ENCODE peak calls at places on chromosomes 6 and 20, in eight cellular contexts. One of them, this sample, is unnamed.

GRCh38 chr6:105817370-105817769 is 268.8 kb upstream of the PRDM1 start:
- DNase-seq in HepG2: no peak
- DNase-seq in A549: no peak
- DNase-seq in HCT116: no peak
- DNase-seq in IMR-90: no peak
- DNase-seq in H1: no peak
- DNase-seq in GM12878: no peak
- DNase-seq in K562: no peak
- DNase-seq in this sample: no peak

GRCh38 chr6:90811596-90812226 is 224.8 kb upstream of the MAP3K7 start:
- DNase-seq in HepG2: no peak
- DNase-seq in A549: no peak
- DNase-seq in HCT116: no peak
- DNase-seq in IMR-90: no peak
- DNase-seq in H1: no peak
- DNase-seq in GM12878: no peak
- DNase-seq in K562: no peak
- DNase-seq in this sample: no peak

GRCh38 chr6:32129297-32130088 is 595 bp downstream of the FKBPL start:
- DNase-seq in HepG2: no peak
- DNase-seq in A549: no peak
- DNase-seq in HCT116: no peak
- DNase-seq in IMR-90: no peak
- DNase-seq in H1: no peak
- DNase-seq in GM12878: no peak
- DNase-seq in K562: peak; percentile 48
- DNase-seq in this sample: no peak

GRCh38 chr6:158226655-158227512 is 58.7 kb downstream of the GTF2H5 start:
- DNase-seq in HepG2: peak; percentile 37
- DNase-seq in A549: no peak
- DNase-seq in HCT116: no peak
- DNase-seq in IMR-90: no peak
- DNase-seq in H1: no peak
- DNase-seq in GM12878: no peak
- DNase-seq in K562: no peak
- DNase-seq in this sample: no peak

GRCh38 chr20:11716239-11716944 is 201.3 kb upstream of the BTBD3 start:
- DNase-seq in HepG2: peak; percentile 62
- DNase-seq in A549: peak; percentile 78
- DNase-seq in HCT116: peak; percentile 65
- DNase-seq in IMR-90: peak; percentile 90
- DNase-seq in H1: no peak
- DNase-seq in GM12878: no peak
- DNase-seq in K562: no peak
- DNase-seq in this sample: peak; percentile 36

GRCh38 chr6:131733376-131734016 is 22.7 kb upstream of the CTAGE9 start:
- DNase-seq in HepG2: no peak
- DNase-seq in A549: no peak
- DNase-seq in HCT116: no peak
- DNase-seq in IMR-90: peak; percentile 67
- DNase-seq in H1: no peak
- DNase-seq in GM12878: no peak
- DNase-seq in K562: no peak
- DNase-seq in this sample: peak; percentile 28

GRCh38 chr6:157563611-157564284 is 182.8 kb downstream of the ZDHHC14 start:
- DNase-seq in HepG2: no peak
- DNase-seq in A549: no peak
- DNase-seq in HCT116: no peak
- DNase-seq in IMR-90: no peak
- DNase-seq in H1: peak; percentile 42
- DNase-seq in GM12878: peak; percentile 93
- DNase-seq in K562: no peak
- DNase-seq in this sample: no peak

GRCh38 chr6:44270526-44271405 is 516 bp downstream of the TMEM151B start:
- DNase-seq in HepG2: no peak
- DNase-seq in A549: no peak
- DNase-seq in HCT116: no peak
- DNase-seq in IMR-90: no peak
- DNase-seq in H1: peak; percentile 90
- DNase-seq in GM12878: no peak
- DNase-seq in K562: peak; percentile 53
- DNase-seq in this sample: no peak

GRCh38 chr6:151723152-151723551 is 84.3 kb upstream of the ESR1 start:
- DNase-seq in HepG2: no peak
- DNase-seq in A549: no peak
- DNase-seq in HCT116: no peak
- DNase-seq in IMR-90: no peak
- DNase-seq in H1: no peak
- DNase-seq in GM12878: no peak
- DNase-seq in K562: no peak
- DNase-seq in this sample: no peak

GRCh38 chr6:16251706-16252105 is 13.3 kb downstream of the GMPR start:
- DNase-seq in HepG2: no peak
- DNase-seq in A549: no peak
- DNase-seq in HCT116: no peak
- DNase-seq in IMR-90: no peak
- DNase-seq in H1: no peak
- DNase-seq in GM12878: no peak
- DNase-seq in K562: no peak
- DNase-seq in this sample: no peak

GRCh38 chr6:47301441-47301840 is 8.3 kb downstream of the TNFRSF21 start:
- DNase-seq in HepG2: no peak
- DNase-seq in A549: no peak
- DNase-seq in HCT116: no peak
- DNase-seq in IMR-90: no peak
- DNase-seq in H1: no peak
- DNase-seq in GM12878: no peak
- DNase-seq in K562: no peak
- DNase-seq in this sample: no peak

GRCh38 chr6:56222509-56222908 is 24.9 kb downstream of the COL21A1 start:
- DNase-seq in HepG2: no peak
- DNase-seq in A549: no peak
- DNase-seq in HCT116: no peak
- DNase-seq in IMR-90: no peak
- DNase-seq in H1: no peak
- DNase-seq in GM12878: no peak
- DNase-seq in K562: no peak
- DNase-seq in this sample: no peak

GRCh38 chr6:113271437-113271836 is 585.7 kb upstream of the MARCKS start:
- DNase-seq in HepG2: no peak
- DNase-seq in A549: no peak
- DNase-seq in HCT116: no peak
- DNase-seq in IMR-90: no peak
- DNase-seq in H1: no peak
- DNase-seq in GM12878: no peak
- DNase-seq in K562: no peak
- DNase-seq in this sample: no peak

GRCh38 chr6:36235309-36235708 is 34.6 kb upstream of the PNPLA1 start:
- DNase-seq in HepG2: no peak
- DNase-seq in A549: no peak
- DNase-seq in HCT116: no peak
- DNase-seq in IMR-90: no peak
- DNase-seq in H1: no peak
- DNase-seq in GM12878: no peak
- DNase-seq in K562: no peak
- DNase-seq in this sample: no peak

GRCh38 chr6:135953800-135954199 is 102.3 kb downstream of the PDE7B start:
- DNase-seq in HepG2: no peak
- DNase-seq in A549: no peak
- DNase-seq in HCT116: no peak
- DNase-seq in IMR-90: no peak
- DNase-seq in H1: no peak
- DNase-seq in GM12878: no peak
- DNase-seq in K562: no peak
- DNase-seq in this sample: no peak

GRCh38 chr6:135955106-135955505 is 103.6 kb downstream of the PDE7B start:
- DNase-seq in HepG2: no peak
- DNase-seq in A549: no peak
- DNase-seq in HCT116: no peak
- DNase-seq in IMR-90: no peak
- DNase-seq in H1: no peak
- DNase-seq in GM12878: no peak
- DNase-seq in K562: no peak
- DNase-seq in this sample: no peak

GRCh38 chr6:135950709-135951108 is 99.2 kb downstream of the PDE7B start:
- DNase-seq in HepG2: no peak
- DNase-seq in A549: no peak
- DNase-seq in HCT116: no peak
- DNase-seq in IMR-90: no peak
- DNase-seq in H1: no peak
- DNase-seq in GM12878: no peak
- DNase-seq in K562: no peak
- DNase-seq in this sample: no peak

GRCh38 chr6:135946674-135947073 is 95.2 kb downstream of the PDE7B start:
- DNase-seq in HepG2: no peak
- DNase-seq in A549: no peak
- DNase-seq in HCT116: no peak
- DNase-seq in IMR-90: no peak
- DNase-seq in H1: no peak
- DNase-seq in GM12878: no peak
- DNase-seq in K562: no peak
- DNase-seq in this sample: peak; percentile 48

DNA sequence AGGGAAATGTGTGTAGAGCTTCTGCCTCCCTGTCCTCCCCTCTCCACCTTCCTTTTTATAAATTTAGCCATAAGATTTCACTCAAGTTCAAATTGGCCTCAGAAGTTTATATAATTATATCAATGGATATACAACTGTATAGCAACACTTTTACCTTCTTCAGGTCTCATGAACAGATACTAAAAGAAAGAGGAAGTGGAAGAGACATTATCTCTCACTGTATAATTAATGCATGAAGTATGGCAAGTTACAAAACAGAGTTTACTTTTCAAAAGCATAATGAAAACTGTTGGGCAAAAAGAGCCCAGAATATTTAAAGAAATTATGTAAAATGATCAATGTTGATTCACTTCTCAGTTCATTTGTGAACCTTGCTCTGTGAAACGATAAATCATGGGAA is 99.7 kb downstream of the PDE7B start:
- DNase-seq in HepG2: no peak
- DNase-seq in A549: no peak
- DNase-seq in HCT116: no peak
- DNase-seq in IMR-90: no peak
- DNase-seq in H1: no peak
- DNase-seq in GM12878: no peak
- DNase-seq in K562: no peak
- DNase-seq in this sample: no peak
- H3K4me2 ChIP-seq in HepG2: no peak overlapping the region
- H3K4me2 ChIP-seq in A549: no peak overlapping the region
- H3K4me2 ChIP-seq in HCT116: no peak overlapping the region
- H3K4me2 ChIP-seq in IMR-90: no peak overlapping the region
- H3K4me2 ChIP-seq in H1: no peak overlapping the region
- H3K4me2 ChIP-seq in GM12878: no peak overlapping the region
- H3K4me2 ChIP-seq in K562: no peak overlapping the region
- H3K4me2 ChIP-seq in this sample: no peak overlapping the region

DNA sequence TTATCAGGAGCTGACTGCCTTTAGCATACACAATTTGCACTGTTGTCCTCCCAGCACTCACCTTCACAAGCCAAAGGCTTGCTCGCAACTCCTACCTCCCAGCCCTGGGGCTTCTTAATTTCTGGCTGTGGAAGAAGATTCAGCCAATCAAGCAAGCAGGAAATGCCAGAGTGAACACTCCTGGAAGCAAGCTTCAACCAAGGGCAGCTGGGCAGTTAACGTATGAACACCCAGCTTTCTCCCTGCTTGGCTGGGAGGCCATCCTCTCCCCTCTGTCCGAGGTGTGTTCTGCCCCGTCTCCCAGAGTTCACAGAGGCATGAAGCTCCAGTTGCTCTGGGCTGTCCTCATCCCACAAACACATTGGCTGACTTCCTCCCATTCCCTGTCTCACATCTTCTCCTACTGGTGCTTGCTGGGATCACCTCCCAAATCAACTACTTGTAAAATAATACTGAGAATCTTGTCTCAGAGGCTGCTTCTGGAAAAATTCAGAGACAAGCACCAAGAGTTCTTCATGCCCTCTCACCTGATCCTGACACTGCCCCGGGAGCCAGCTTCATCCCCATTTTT is 15.3 kb upstream of the SRSF6 start:
- DNase-seq in HepG2: peak; percentile 42
- DNase-seq in A549: peak; percentile 63
- DNase-seq in HCT116: no peak
- DNase-seq in IMR-90: peak; percentile 27
- DNase-seq in H1: no peak
- DNase-seq in GM12878: no peak
- DNase-seq in K562: no peak
- DNase-seq in this sample: no peak
- TF ChIP-seq CTCF in HepG2: peak; percentile 50
- TF ChIP-seq CTCF in A549: no peak
- TF ChIP-seq CTCF in HCT116: peak; percentile 22
- TF ChIP-seq CTCF in IMR-90: peak; percentile 24
- TF ChIP-seq CTCF in H1: peak; percentile 15
- TF ChIP-seq CTCF in GM12878: no peak
- TF ChIP-seq CTCF in K562: peak; percentile 43
- TF ChIP-seq CTCF in this sample: no peak

GRCh38 chr20:25046181-25046641 is 11.7 kb downstream of the ACSS1 start:
- DNase-seq in HepG2: peak; percentile 76
- DNase-seq in A549: no peak
- DNase-seq in HCT116: no peak
- DNase-seq in IMR-90: no peak
- DNase-seq in H1: no peak
- DNase-seq in GM12878: no peak
- DNase-seq in K562: no peak
- DNase-seq in this sample: no peak

GRCh38 chr20:25044261-25044560 is 13.7 kb downstream of the ACSS1 start:
- DNase-seq in HepG2: no peak
- DNase-seq in A549: no peak
- DNase-seq in HCT116: no peak
- DNase-seq in IMR-90: no peak
- DNase-seq in H1: no peak
- DNase-seq in GM12878: no peak
- DNase-seq in K562: no peak
- DNase-seq in this sample: no peak

GRCh38 chr20:25043499-25044260 is 14.3 kb downstream of the ACSS1 start:
- DNase-seq in HepG2: no peak
- DNase-seq in A549: no peak
- DNase-seq in HCT116: no peak
- DNase-seq in IMR-90: no peak
- DNase-seq in H1: no peak
- DNase-seq in GM12878: no peak
- DNase-seq in K562: no peak
- DNase-seq in this sample: no peak

GRCh38 chr20:25045343-25045712 is 12.6 kb downstream of the ACSS1 start:
- DNase-seq in HepG2: no peak
- DNase-seq in A549: no peak
- DNase-seq in HCT116: no peak
- DNase-seq in IMR-90: no peak
- DNase-seq in H1: no peak
- DNase-seq in GM12878: no peak
- DNase-seq in K562: no peak
- DNase-seq in this sample: no peak

GRCh38 chr20:25044660-25045342 is 13.1 kb downstream of the ACSS1 start:
- DNase-seq in HepG2: no peak
- DNase-seq in A549: no peak
- DNase-seq in HCT116: no peak
- DNase-seq in IMR-90: no peak
- DNase-seq in H1: no peak
- DNase-seq in GM12878: no peak
- DNase-seq in K562: no peak
- DNase-seq in this sample: no peak
- TF ChIP-seq POLR2A in HepG2: no peak
- TF ChIP-seq POLR2A in A549: no peak
- TF ChIP-seq POLR2A in HCT116: no peak
- TF ChIP-seq POLR2A in IMR-90: no peak
- TF ChIP-seq POLR2A in H1: no peak
- TF ChIP-seq POLR2A in GM12878: no peak
- TF ChIP-seq POLR2A in K562: no peak
- TF ChIP-seq POLR2A in this sample: no peak

GRCh38 chr20:17236766-17237165 is 9.9 kb downstream of the PCSK2 start:
- DNase-seq in HepG2: no peak
- DNase-seq in A549: no peak
- DNase-seq in HCT116: no peak
- DNase-seq in IMR-90: no peak
- DNase-seq in H1: no peak
- DNase-seq in GM12878: no peak
- DNase-seq in K562: no peak
- DNase-seq in this sample: no peak
- H3K4me2 ChIP-seq in HepG2: no peak overlapping the region
- H3K4me2 ChIP-seq in A549: no peak overlapping the region
- H3K4me2 ChIP-seq in HCT116: no peak overlapping the region
- H3K4me2 ChIP-seq in IMR-90: no peak overlapping the region
- H3K4me2 ChIP-seq in H1: no peak overlapping the region
- H3K4me2 ChIP-seq in GM12878: no peak overlapping the region
- H3K4me2 ChIP-seq in K562: no peak overlapping the region
- H3K4me2 ChIP-seq in this sample: no peak overlapping the region